ENCODE peak calls at places on chromosomes 16 and 17, in five cellular contexts. One of them, this sample, is unnamed.

GRCh38 chr16:67475051-67475450 is 5.9 kb downstream of the ATP6V0D1 start:
- DNase-seq in RWPE1: no peak
- DNase-seq in CD8-positive, alpha-beta T cell: no peak
- DNase-seq in cardiac muscle cell: no peak
- DNase-seq in progenitor cell of endocrine pancreas: no peak
- DNase-seq in this sample: no peak

GRCh38 chr17:39903158-39903884 is 15.1 kb downstream of the GSDMB start:
- DNase-seq in RWPE1: no peak
- DNase-seq in CD8-positive, alpha-beta T cell: no peak
- DNase-seq in cardiac muscle cell: peak; percentile 37
- DNase-seq in progenitor cell of endocrine pancreas: no peak
- DNase-seq in this sample: no peak

GRCh38 chr16:48905632-48906031 is 295.7 kb upstream of the N4BP1 start:
- DNase-seq in RWPE1: no peak
- DNase-seq in CD8-positive, alpha-beta T cell: no peak
- DNase-seq in cardiac muscle cell: no peak
- DNase-seq in progenitor cell of endocrine pancreas: no peak
- DNase-seq in this sample: no peak

GRCh38 chr17:43410557-43411368 is 12.0 kb downstream of the ARL4D start:
- DNase-seq in RWPE1: no peak
- DNase-seq in CD8-positive, alpha-beta T cell: no peak
- DNase-seq in cardiac muscle cell: no peak
- DNase-seq in progenitor cell of endocrine pancreas: no peak
- DNase-seq in this sample: no peak

GRCh38 chr17:69057280-69057679 is 3.4 kb downstream of the ABCA9 start:
- DNase-seq in RWPE1: no peak
- DNase-seq in CD8-positive, alpha-beta T cell: no peak
- DNase-seq in cardiac muscle cell: no peak
- DNase-seq in progenitor cell of endocrine pancreas: no peak
- DNase-seq in this sample: no peak

GRCh38 chr17:63399856-63400255 is 46.2 kb downstream of the CYB561 start:
- DNase-seq in RWPE1: no peak
- DNase-seq in CD8-positive, alpha-beta T cell: no peak
- DNase-seq in cardiac muscle cell: peak; percentile 73
- DNase-seq in progenitor cell of endocrine pancreas: no peak
- DNase-seq in this sample: no peak

GRCh38 chr16:88628512-88628974 is 9.8 kb upstream of the IL17C start:
- DNase-seq in RWPE1: no peak
- DNase-seq in CD8-positive, alpha-beta T cell: no peak
- DNase-seq in cardiac muscle cell: peak; percentile 20
- DNase-seq in progenitor cell of endocrine pancreas: no peak
- DNase-seq in this sample: no peak

GRCh38 chr17:79875511-79875910 is 36.3 kb upstream of the CBX4 start:
- DNase-seq in RWPE1: no peak
- DNase-seq in CD8-positive, alpha-beta T cell: no peak
- DNase-seq in cardiac muscle cell: no peak
- DNase-seq in progenitor cell of endocrine pancreas: no peak
- DNase-seq in this sample: no peak

GRCh38 chr16:72568502-72568901 is 396.5 kb upstream of the PMFBP1 start:
- DNase-seq in RWPE1: no peak
- DNase-seq in CD8-positive, alpha-beta T cell: no peak
- DNase-seq in cardiac muscle cell: no peak
- DNase-seq in progenitor cell of endocrine pancreas: no peak
- DNase-seq in this sample: no peak

GRCh38 chr16:67995423-67995822 is 3.9 kb downstream of the DPEP2 start:
- DNase-seq in RWPE1: no peak
- DNase-seq in CD8-positive, alpha-beta T cell: no peak
- DNase-seq in cardiac muscle cell: no peak
- DNase-seq in progenitor cell of endocrine pancreas: no peak
- DNase-seq in this sample: no peak

GRCh38 chr17:12709063-12709462 is 43.4 kb downstream of the MYOCD start:
- DNase-seq in RWPE1: no peak
- DNase-seq in CD8-positive, alpha-beta T cell: no peak
- DNase-seq in cardiac muscle cell: no peak
- DNase-seq in progenitor cell of endocrine pancreas: no peak
- DNase-seq in this sample: no peak

GRCh38 chr17:29566473-29567361 is at the start of gene ABHD15:
- DNase-seq in RWPE1: peak; percentile 77
- DNase-seq in CD8-positive, alpha-beta T cell: peak; percentile 51
- DNase-seq in cardiac muscle cell: peak; percentile 81
- DNase-seq in progenitor cell of endocrine pancreas: no peak
- DNase-seq in this sample: peak; percentile 52

GRCh38 chr17:69809331-69809730 is 265.7 kb upstream of the KCNJ16 start:
- DNase-seq in RWPE1: peak; percentile 9
- DNase-seq in CD8-positive, alpha-beta T cell: no peak
- DNase-seq in cardiac muscle cell: no peak
- DNase-seq in progenitor cell of endocrine pancreas: no peak
- DNase-seq in this sample: no peak

GRCh38 chr17:28545787-28546415 is 6.5 kb downstream of the UNC119 start:
- DNase-seq in RWPE1: no peak
- DNase-seq in CD8-positive, alpha-beta T cell: no peak
- DNase-seq in cardiac muscle cell: no peak
- DNase-seq in progenitor cell of endocrine pancreas: no peak
- DNase-seq in this sample: no peak

GRCh38 chr17:77738666-77739531 is 219.6 kb upstream of the TNRC6C start:
- DNase-seq in RWPE1: no peak
- DNase-seq in CD8-positive, alpha-beta T cell: no peak
- DNase-seq in cardiac muscle cell: peak; percentile 59
- DNase-seq in progenitor cell of endocrine pancreas: no peak
- DNase-seq in this sample: no peak

GRCh38 chr16:27242398-27242797 is 26.2 kb downstream of the NSMCE1 start:
- DNase-seq in RWPE1: no peak
- DNase-seq in CD8-positive, alpha-beta T cell: no peak
- DNase-seq in cardiac muscle cell: no peak
- DNase-seq in progenitor cell of endocrine pancreas: no peak
- DNase-seq in this sample: no peak

GRCh38 chr16:73037331-73037745 is 10.6 kb downstream of the ZFHX3 start:
- DNase-seq in RWPE1: no peak
- DNase-seq in CD8-positive, alpha-beta T cell: no peak
- DNase-seq in cardiac muscle cell: no peak
- DNase-seq in progenitor cell of endocrine pancreas: no peak
- DNase-seq in this sample: no peak

GRCh38 chr17:64357191-64357981 is 33.3 kb downstream of the PECAM1 start:
- DNase-seq in RWPE1: peak; percentile 46
- DNase-seq in CD8-positive, alpha-beta T cell: no peak
- DNase-seq in cardiac muscle cell: peak; percentile 99
- DNase-seq in progenitor cell of endocrine pancreas: no peak
- DNase-seq in this sample: no peak

GRCh38 chr16:57282510-57283213 is 1.8 kb downstream of the PLLP start:
- DNase-seq in RWPE1: no peak
- DNase-seq in CD8-positive, alpha-beta T cell: no peak
- DNase-seq in cardiac muscle cell: no peak
- DNase-seq in progenitor cell of endocrine pancreas: no peak
- DNase-seq in this sample: no peak

GRCh38 chr16:27362570-27363245 is 39.3 kb upstream of the IL21R start:
- DNase-seq in RWPE1: no peak
- DNase-seq in CD8-positive, alpha-beta T cell: no peak
- DNase-seq in cardiac muscle cell: no peak
- DNase-seq in progenitor cell of endocrine pancreas: no peak
- DNase-seq in this sample: no peak

GRCh38 chr16:29909398-29909797 is 9.1 kb downstream of the ASPHD1 start:
- DNase-seq in RWPE1: no peak
- DNase-seq in CD8-positive, alpha-beta T cell: no peak
- DNase-seq in cardiac muscle cell: peak; percentile 59
- DNase-seq in progenitor cell of endocrine pancreas: no peak
- DNase-seq in this sample: no peak

GRCh38 chr17:60391419-60392041 is 403 bp downstream of the USP32 start:
- DNase-seq in RWPE1: peak; percentile 73
- DNase-seq in CD8-positive, alpha-beta T cell: no peak
- DNase-seq in cardiac muscle cell: no peak
- DNase-seq in progenitor cell of endocrine pancreas: peak; percentile 71
- DNase-seq in this sample: peak; percentile 47

GRCh38 chr16:2791174-2791573 is 3.8 kb upstream of the PRSS33 start:
- DNase-seq in RWPE1: no peak
- DNase-seq in CD8-positive, alpha-beta T cell: no peak
- DNase-seq in cardiac muscle cell: no peak
- DNase-seq in progenitor cell of endocrine pancreas: no peak
- DNase-seq in this sample: no peak

GRCh38 chr16:66344533-66345145 is 21.9 kb upstream of the CDH5 start:
- DNase-seq in RWPE1: peak; percentile 36
- DNase-seq in CD8-positive, alpha-beta T cell: no peak
- DNase-seq in cardiac muscle cell: peak; percentile 64
- DNase-seq in progenitor cell of endocrine pancreas: no peak
- DNase-seq in this sample: no peak

GRCh38 chr16:57260294-57260929 is 15.4 kb downstream of the ARL2BP start:
- DNase-seq in RWPE1: peak; percentile 59
- DNase-seq in CD8-positive, alpha-beta T cell: peak; percentile 16
- DNase-seq in cardiac muscle cell: peak; percentile 77
- DNase-seq in progenitor cell of endocrine pancreas: no peak
- DNase-seq in this sample: no peak

GRCh38 chr17:15882058-15882720 is 62.7 kb upstream of the ADORA2B start:
- DNase-seq in RWPE1: no peak
- DNase-seq in CD8-positive, alpha-beta T cell: no peak
- DNase-seq in cardiac muscle cell: no peak
- DNase-seq in progenitor cell of endocrine pancreas: no peak
- DNase-seq in this sample: no peak
- TF ChIP-seq CTCF in RWPE1: no peak
- TF ChIP-seq CTCF in CD8-positive, alpha-beta T cell: no peak
- TF ChIP-seq CTCF in cardiac muscle cell: peak; percentile 12
- TF ChIP-seq CTCF in progenitor cell of endocrine pancreas: peak; percentile 36
- TF ChIP-seq CTCF in this sample: no peak

GRCh38 chr16:69474447-69474846 is 50.0 kb downstream of the CYB5B start:
- DNase-seq in RWPE1: no peak
- DNase-seq in CD8-positive, alpha-beta T cell: no peak
- DNase-seq in cardiac muscle cell: no peak
- DNase-seq in progenitor cell of endocrine pancreas: no peak
- DNase-seq in this sample: no peak
- TF ChIP-seq CTCF in RWPE1: no peak
- TF ChIP-seq CTCF in CD8-positive, alpha-beta T cell: no peak
- TF ChIP-seq CTCF in cardiac muscle cell: no peak
- TF ChIP-seq CTCF in progenitor cell of endocrine pancreas: no peak
- TF ChIP-seq CTCF in this sample: no peak

GRCh38 chr17:74646231-74646630 is 22.7 kb upstream of the CD300E start:
- DNase-seq in RWPE1: peak; percentile 44
- DNase-seq in CD8-positive, alpha-beta T cell: no peak
- DNase-seq in cardiac muscle cell: peak; percentile 39
- DNase-seq in progenitor cell of endocrine pancreas: no peak
- DNase-seq in this sample: no peak
- TF ChIP-seq CTCF in RWPE1: peak; percentile 58
- TF ChIP-seq CTCF in CD8-positive, alpha-beta T cell: no peak
- TF ChIP-seq CTCF in cardiac muscle cell: peak; percentile 50
- TF ChIP-seq CTCF in progenitor cell of endocrine pancreas: no peak
- TF ChIP-seq CTCF in this sample: peak; percentile 27

DNA sequence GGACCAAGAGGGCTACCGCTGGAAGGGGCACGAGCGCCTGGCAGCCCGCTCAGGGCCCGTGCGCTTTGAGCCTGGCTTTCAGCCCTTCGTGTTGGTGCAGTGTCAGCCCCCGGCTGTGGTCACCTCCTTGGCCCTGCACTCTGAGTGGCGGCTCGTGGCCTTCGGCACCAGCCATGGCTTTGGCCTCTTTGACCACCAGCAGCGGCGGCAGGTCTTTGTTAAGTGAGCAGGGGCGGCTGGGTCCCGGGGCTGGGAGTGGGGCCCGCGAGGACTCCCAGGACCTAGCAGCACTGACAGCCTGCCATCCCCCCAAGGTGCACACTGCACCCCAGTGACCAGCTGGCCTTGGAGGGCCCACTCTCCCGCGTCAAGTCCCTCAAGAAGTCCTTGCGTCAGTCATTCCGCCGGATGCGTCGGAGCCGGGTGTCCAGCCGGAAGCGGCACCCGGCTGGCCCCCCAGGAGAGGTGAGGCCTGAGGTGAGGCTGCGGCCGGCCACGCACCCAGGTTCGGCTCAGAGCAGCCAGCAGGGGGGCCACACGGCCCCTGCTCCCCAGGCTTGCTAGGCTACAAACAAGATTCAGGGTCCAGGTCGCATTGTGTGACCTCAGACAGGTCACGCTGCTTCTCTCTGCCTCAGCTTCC is 17.4 kb upstream of the MYO15B start:
- DNase-seq in RWPE1: no peak
- DNase-seq in CD8-positive, alpha-beta T cell: no peak
- DNase-seq in cardiac muscle cell: no peak
- DNase-seq in progenitor cell of endocrine pancreas: no peak
- DNase-seq in this sample: no peak
- TF ChIP-seq CTCF in RWPE1: no peak
- TF ChIP-seq CTCF in CD8-positive, alpha-beta T cell: no peak
- TF ChIP-seq CTCF in cardiac muscle cell: no peak
- TF ChIP-seq CTCF in progenitor cell of endocrine pancreas: no peak
- TF ChIP-seq CTCF in this sample: no peak

GRCh38 chr17:8120520-8121443 is 2.5 kb upstream of the ALOXE3 start:
- DNase-seq in RWPE1: peak; percentile 83
- DNase-seq in CD8-positive, alpha-beta T cell: peak; percentile 40
- DNase-seq in cardiac muscle cell: peak; percentile 70
- DNase-seq in progenitor cell of endocrine pancreas: peak; percentile 50
- DNase-seq in this sample: no peak
- TF ChIP-seq CTCF in RWPE1: peak; percentile 27
- TF ChIP-seq CTCF in CD8-positive, alpha-beta T cell: peak; percentile 54
- TF ChIP-seq CTCF in cardiac muscle cell: peak; percentile 27
- TF ChIP-seq CTCF in progenitor cell of endocrine pancreas: peak; percentile 47
- TF ChIP-seq CTCF in this sample: no peak

GRCh38 chr16:85286970-85287814 is 174.9 kb upstream of the CIBAR2 start:
- DNase-seq in RWPE1: no peak
- DNase-seq in CD8-positive, alpha-beta T cell: no peak
- DNase-seq in cardiac muscle cell: peak; percentile 38
- DNase-seq in progenitor cell of endocrine pancreas: no peak
- DNase-seq in this sample: peak; percentile 50
- TF ChIP-seq CTCF in RWPE1: no peak
- TF ChIP-seq CTCF in CD8-positive, alpha-beta T cell: no peak
- TF ChIP-seq CTCF in cardiac muscle cell: no peak
- TF ChIP-seq CTCF in progenitor cell of endocrine pancreas: no peak
- TF ChIP-seq CTCF in this sample: no peak

DNA sequence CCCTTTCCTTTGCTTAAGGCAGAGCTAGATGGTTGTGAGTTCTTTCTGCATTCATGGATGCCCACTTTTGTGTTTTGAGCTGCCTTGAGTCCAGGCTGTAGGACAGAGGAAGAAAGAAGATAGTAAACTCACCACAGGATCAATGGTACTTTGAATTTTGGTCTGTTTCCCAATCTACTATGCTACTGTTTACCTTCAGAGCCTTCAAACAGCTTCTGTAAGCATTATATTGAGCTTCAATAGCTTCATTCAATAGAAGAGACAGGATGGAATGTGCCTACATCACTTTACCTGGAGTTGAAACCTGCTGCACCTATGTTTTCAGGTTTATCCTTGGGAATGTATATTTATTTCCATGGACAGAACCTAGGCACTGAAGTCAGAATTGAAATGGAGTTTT is 397.9 kb upstream of the DYNLRB2 start:
- DNase-seq in RWPE1: no peak
- DNase-seq in CD8-positive, alpha-beta T cell: no peak
- DNase-seq in cardiac muscle cell: no peak
- DNase-seq in progenitor cell of endocrine pancreas: no peak
- DNase-seq in this sample: no peak
- TF ChIP-seq CTCF in RWPE1: no peak
- TF ChIP-seq CTCF in CD8-positive, alpha-beta T cell: no peak
- TF ChIP-seq CTCF in cardiac muscle cell: no peak
- TF ChIP-seq CTCF in progenitor cell of endocrine pancreas: no peak
- TF ChIP-seq CTCF in this sample: no peak

DNA sequence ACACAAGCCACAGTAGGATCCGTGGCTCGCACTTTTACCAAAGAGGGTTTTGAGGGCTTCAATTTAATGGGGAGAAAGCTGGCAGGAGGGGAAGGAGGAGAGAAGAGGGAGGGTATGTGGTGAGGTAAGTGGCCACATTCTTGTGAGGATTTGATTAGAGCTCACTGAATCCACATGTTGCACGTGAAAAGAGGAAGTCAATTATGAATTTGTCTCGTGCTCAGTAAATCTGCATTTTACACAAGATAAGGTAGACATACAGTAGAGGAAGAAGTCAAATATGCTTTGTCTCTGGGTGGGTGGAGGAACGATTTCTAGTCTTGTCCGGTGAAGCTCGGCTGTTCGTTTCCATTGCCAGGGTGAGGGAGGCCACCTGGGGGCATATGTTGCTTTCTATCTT is 862 bp downstream of the ZNF232 start:
- DNase-seq in RWPE1: no peak
- DNase-seq in CD8-positive, alpha-beta T cell: no peak
- DNase-seq in cardiac muscle cell: no peak
- DNase-seq in progenitor cell of endocrine pancreas: no peak
- DNase-seq in this sample: no peak
- TF ChIP-seq CTCF in RWPE1: no peak
- TF ChIP-seq CTCF in CD8-positive, alpha-beta T cell: no peak
- TF ChIP-seq CTCF in cardiac muscle cell: no peak
- TF ChIP-seq CTCF in progenitor cell of endocrine pancreas: no peak
- TF ChIP-seq CTCF in this sample: no peak

This sample was measured in D721Med.